ENCODE peak calls at places on chromosome 10, in four cellular contexts. Z is GM12878, B is upper lobe of left lung, J is fibroblast of lung. C is an unnamed sample.

GRCh38 chr10:35304649-35305048 is 31.7 kb upstream of the CCNY start:
- DNase-seq in B (no peak), Z (no peak), J (no peak), C (no peak)

GRCh38 chr10:103463456-103463855 is 4.8 kb upstream of the CALHM1 start:
- DNase-seq in Z (no peak), J (peak; percentile 9), B (no peak), C (no peak)

GRCh38 chr10:63586048-63586447 is 64.8 kb downstream of the REEP3 start:
- DNase-seq in J (no peak), B (no peak), Z (no peak), C (no peak)

GRCh38 chr10:107031981-107032699 is 132.4 kb downstream of the SORCS1 start:
- DNase-seq in J (no peak), Z (no peak), B (no peak), C (no peak)

GRCh38 chr10:132735341-132735775 is 50.6 kb downstream of the NKX6-2 start:
- DNase-seq in J (no peak), B (no peak), Z (no peak), C (no peak)

GRCh38 chr10:62083868-62084267 is 182.4 kb downstream of the ARID5B start:
- DNase-seq in J (peak; percentile 76), Z (no peak), B (no peak), C (no peak)

GRCh38 chr10:6145414-6145978 is 56.7 kb downstream of the RBM17 start:
- DNase-seq in Z (no peak), B (no peak), J (no peak), C (no peak)

GRCh38 chr10:46518028-46518725 is 38.3 kb downstream of the GPRIN2 start:
- DNase-seq in J (no peak), B (peak; percentile 17), Z (no peak), C (no peak)

GRCh38 chr10:34655286-34656170 is 159.6 kb downstream of the PARD3 start:
- DNase-seq in B (no peak), Z (no peak), J (peak; percentile 60), C (no peak)

GRCh38 chr10:33930079-33930478 is 595.6 kb upstream of the NRP1 start:
- DNase-seq in J (no peak), B (no peak), Z (no peak), C (no peak)

GRCh38 chr10:92891885-92892705 is 43.8 kb downstream of the EXOC6 start:
- DNase-seq in Z (no peak), B (no peak), J (peak; percentile 86), C (no peak)

GRCh38 chr10:46555713-46556514 is 544 bp downstream of the GPRIN2 start:
- DNase-seq in B (peak; percentile 63), Z (no peak), J (no peak), C (peak; percentile 88)

GRCh38 chr10:75220258-75220657 is 9.7 kb downstream of the VDAC2 start:
- DNase-seq in J (no peak), B (no peak), Z (no peak), C (no peak)

GRCh38 chr10:124562425-124563060 is 100.9 kb downstream of the LHPP start:
- DNase-seq in J (no peak), Z (no peak), B (no peak), C (no peak)

GRCh38 chr10:79487296-79488194 is 24.8 kb upstream of the EIF5AL1 start:
- DNase-seq in J (peak; percentile 69), Z (no peak), B (peak; percentile 73), C (peak; percentile 71)

GRCh38 chr10:18683427-18683826 is 24.2 kb downstream of the ARL5B start:
- DNase-seq in J (peak; percentile 78), Z (no peak), B (no peak), C (no peak)

GRCh38 chr10:23293145-23293724 is 51.4 kb downstream of the C10orf67 start:
- DNase-seq in Z (peak; percentile 4), J (peak; percentile 16), B (no peak), C (no peak)

GRCh38 chr10:60661627-60662026 is 116.7 kb upstream of the CDK1 start:
- DNase-seq in Z (no peak), B (no peak), J (peak; percentile 83), C (no peak)

GRCh38 chr10:5567477-5567876 is 42.7 kb downstream of the CALML3 start:
- DNase-seq in B (no peak), Z (no peak), J (no peak), C (no peak)

GRCh38 chr10:15197276-15197675 is 28.8 kb upstream of the NMT2 start:
- DNase-seq in Z (no peak), B (no peak), J (peak; percentile 61), C (no peak)

GRCh38 chr10:80502621-80503583 is 34.8 kb upstream of the SH2D4B start:
- DNase-seq in Z (no peak), B (no peak), J (no peak), C (no peak)

GRCh38 chr10:68604441-68604840 is 44.3 kb downstream of the TET1 start:
- DNase-seq in B (no peak), J (peak; percentile 25), Z (no peak), C (no peak)

GRCh38 chr10:74813371-74813770 is 13.0 kb upstream of the KAT6B start:
- DNase-seq in J (peak; percentile 11), Z (no peak), B (no peak), C (no peak)

GRCh38 chr10:47311193-47311899 is 10.9 kb upstream of the GDF2 start:
- DNase-seq in Z (no peak), J (peak; percentile 7), B (no peak), C (no peak)

GRCh38 chr10:4586756-4587155 is 239.3 kb upstream of the AKR1E2 start:
- DNase-seq in J (peak; percentile 65), B (no peak), Z (no peak), C (no peak)

GRCh38 chr10:133129151-133129853 is 30.7 kb upstream of the KNDC1 start:
- DNase-seq in J (no peak), Z (no peak), B (peak; percentile 15), C (peak; percentile 56)

GRCh38 chr10:13758302-13758701 is 171.5 kb downstream of the PRPF18 start:
- DNase-seq in Z (no peak), J (peak; percentile 89), B (no peak), C (no peak)

GRCh38 chr10:35392482-35393230 is 56.3 kb downstream of the CCNY start:
- DNase-seq in Z (no peak), J (no peak), B (no peak), C (no peak)

GRCh38 chr10:15223174-15223573 is 54.7 kb upstream of the NMT2 start:
- DNase-seq in Z (no peak), J (peak; percentile 97), B (no peak), C (no peak)

GRCh38 chr10:44960482-44961230 is 1.1 kb downstream of the RASSF4 start:
- DNase-seq in Z (no peak), B (peak; percentile 20), J (no peak), C (no peak)

GRCh38 chr10:80924063-80924952 is 386.6 kb downstream of the SH2D4B start:
- DNase-seq in J (peak; percentile 16), B (peak; percentile 31), Z (no peak), C (no peak)

GRCh38 chr10:119491941-119492340 is 50.6 kb downstream of the RGS10 start:
- DNase-seq in B (no peak), J (no peak), Z (no peak), C (no peak)

GRCh38 chr10:92450896-92451295 is 123.0 kb downstream of the IDE start:
- DNase-seq in J (no peak), B (no peak), Z (no peak), C (no peak)

GRCh38 chr10:122145113-122145512 is 126.0 kb upstream of the BTBD16 start:
- DNase-seq in J (no peak), Z (no peak), B (no peak), C (no peak)

GRCh38 chr10:69362471-69362954 is 54.2 kb downstream of the TACR2 start:
- DNase-seq in B (peak; percentile 84), Z (no peak), J (peak; percentile 82), C (peak; percentile 75)

GRCh38 chr10:89164080-89164479 is 43.0 kb downstream of the CH25H start:
- DNase-seq in Z (no peak), J (no peak), B (no peak), C (no peak)

GRCh38 chr10:28677889-28678686 is 767 bp downstream of the BAMBI start:
- DNase-seq in J (peak; percentile 46), B (peak; percentile 30), Z (no peak), C (peak; percentile 76)
- H3K27ac ChIP-seq in J (no peak overlapping the region), B (peak overlapping the region; percentile 68), Z (no peak overlapping the region), C (peak overlapping the region; percentile 76)

GRCh38 chr10:100828744-100829102 is 83.3 kb downstream of the PAX2 start:
- DNase-seq in B (no peak), J (no peak), Z (no peak), C (no peak)

GRCh38 chr10:100826983-100827818 is 81.8 kb downstream of the PAX2 start:
- DNase-seq in B (no peak), J (no peak), Z (no peak), C (no peak)

GRCh38 chr10:100826661-100826982 is 81.2 kb downstream of the PAX2 start:
- DNase-seq in Z (no peak), B (no peak), J (no peak), C (no peak)

GRCh38 chr10:100829103-100829870 is 83.5 kb upstream of the SLF2 start:
- DNase-seq in B (no peak), J (no peak), Z (no peak), C (no peak)

GRCh38 chr10:100827819-100828743 is 82.7 kb downstream of the PAX2 start:
- DNase-seq in Z (no peak), B (no peak), J (peak; percentile 3), C (no peak)
- H3K4me3 ChIP-seq in Z (peak overlapping the region; percentile 55), B (peak overlapping the region; percentile 27), J (no peak overlapping the region), C (peak overlapping the region; percentile 37)

GRCh38 chr10:42654419-42654818 is 16.0 kb upstream of the ZNF33B start:
- DNase-seq in Z (no peak), B (no peak), J (no peak), C (no peak)
- H3K9me3 ChIP-seq in Z (no peaks in the 10 kb centered on the region), B (no peaks in the 10 kb centered on the region), J (no peaks in the 10 kb centered on the region), C (no peaks in the 10 kb centered on the region)

GRCh38 chr10:131641231-131641630 is 259.6 kb upstream of the PPP2R2D start:
- DNase-seq in J (no peak), B (peak; percentile 91), Z (peak; percentile 72), C (peak; percentile 82)
- H3K27ac ChIP-seq in J (no peak overlapping the region), B (no peak overlapping the region), Z (peak overlapping the region; percentile 62), C (peak overlapping the region; percentile 19)

GRCh38 chr10:117537436-117537903 is 5.1 kb upstream of the EMX2 start:
- DNase-seq in B (no peak), Z (no peak), J (no peak), C (no peak)
- H3K4me3 ChIP-seq in B (no peak overlapping the region), Z (no peak overlapping the region), J (no peak overlapping the region), C (peak overlapping the region; percentile 14)

DNA sequence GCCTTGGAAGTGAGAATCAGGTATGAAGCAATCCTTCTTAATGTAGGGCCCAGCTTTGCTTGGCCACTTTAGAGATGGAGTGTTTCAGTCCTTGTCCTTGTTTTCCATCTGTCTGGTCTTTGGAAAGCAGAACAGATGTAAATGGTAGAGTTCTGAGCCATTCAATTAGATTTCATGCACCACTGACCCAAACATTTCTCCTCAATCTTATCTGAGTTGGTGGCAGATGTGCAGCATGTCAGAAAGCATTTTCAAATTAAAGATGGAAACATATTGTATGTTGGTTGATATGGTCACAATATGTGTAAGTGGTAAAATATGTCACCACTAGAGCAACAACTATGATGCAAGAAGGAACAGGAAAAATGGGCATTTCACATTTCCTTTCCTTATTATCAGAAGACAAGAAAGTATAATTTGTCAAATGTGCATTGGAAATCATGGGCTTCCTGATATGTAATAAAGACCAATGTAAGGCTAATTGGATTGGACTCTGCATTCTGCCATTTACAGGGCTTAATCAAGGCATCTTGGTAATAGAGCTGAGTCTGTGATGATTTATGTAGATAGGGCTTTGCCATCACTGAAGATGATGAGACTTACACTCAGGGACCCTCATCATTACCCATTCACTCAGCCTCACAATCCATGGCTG is 750.6 kb downstream of the NRG3 start:
- DNase-seq in Z (no peak), J (no peak), B (no peak), C (no peak)
- H3K9me3 ChIP-seq in Z (no peaks in the 10 kb centered on the region), J (no peaks in the 10 kb centered on the region), B (no peaks in the 10 kb centered on the region), C (no peaks in the 10 kb centered on the region)

C was measured in upper lobe of right lung.